ENCODE peak calls at places on chromosome 12, in four cellular contexts. Z is sigmoid colon, C is tibial nerve, W is Peyer's patch. K is an unnamed sample.

GRCh38 chr12:89369166-89369565 is 16.9 kb upstream of the DUSP6 start:
- DNase-seq in Z (no peak), C (no peak), W (no peak), K (no peak)

GRCh38 chr12:75526655-75527511 is 15.5 kb upstream of the KRR1 start:
- DNase-seq in Z (peak), C (no peak), W (no peak), K (no peak)

GRCh38 chr12:130933269-130933995 is 20.3 kb upstream of the ADGRD1 start:
- DNase-seq in Z (no peak), C (no peak), W (no peak), K (peak)

GRCh38 chr12:103441437-103442186 is 54.2 kb downstream of the C12orf42 start:
- DNase-seq in Z (no peak), C (no peak), W (no peak), K (no peak)

GRCh38 chr12:9634177-9634803 is 26.6 kb upstream of the KLRB1 start:
- DNase-seq in Z (no peak), C (no peak), W (no peak), K (no peak)

GRCh38 chr12:57826400-57826799 is 7.9 kb upstream of the AVIL start:
- DNase-seq in Z (no peak), C (no peak), W (no peak), K (no peak)

GRCh38 chr12:108394196-108394595 is 55.1 kb upstream of the CMKLR1 start:
- DNase-seq in Z (peak), C (no peak), W (no peak), K (no peak)

GRCh38 chr12:106031736-106032135 is 107.0 kb downstream of the NUAK1 start:
- DNase-seq in Z (no peak), C (no peak), W (no peak), K (no peak)

GRCh38 chr12:88805286-88805685 is 225.0 kb upstream of the KITLG start:
- DNase-seq in Z (no peak), C (no peak), W (no peak), K (no peak)

GRCh38 chr12:52189376-52190174 is 2.2 kb downstream of the KRT80 start:
- DNase-seq in Z (no peak), C (no peak), W (no peak), K (no peak)

GRCh38 chr12:8030189-8030588 is 2.3 kb upstream of the FOXJ2 start:
- DNase-seq in Z (no peak), C (no peak), W (no peak), K (no peak)

GRCh38 chr12:8031872-8032241 is 659 bp upstream of the FOXJ2 start:
- DNase-seq in Z (no peak), C (no peak), W (no peak), K (no peak)

GRCh38 chr12:8028267-8028666 is 4.2 kb upstream of the FOXJ2 start:
- DNase-seq in Z (no peak), C (no peak), W (no peak), K (no peak)

GRCh38 chr12:8026282-8026637 is 6.3 kb upstream of the FOXJ2 start:
- DNase-seq in Z (no peak), C (no peak), W (peak), K (no peak)

GRCh38 chr12:8027856-8028255 is 4.7 kb upstream of the FOXJ2 start:
- DNase-seq in Z (no peak), C (no peak), W (no peak), K (no peak)
- H3K4me3 ChIP-seq in Z (no peak), C (no peak), W (no peak), K (no peak)

DNA sequence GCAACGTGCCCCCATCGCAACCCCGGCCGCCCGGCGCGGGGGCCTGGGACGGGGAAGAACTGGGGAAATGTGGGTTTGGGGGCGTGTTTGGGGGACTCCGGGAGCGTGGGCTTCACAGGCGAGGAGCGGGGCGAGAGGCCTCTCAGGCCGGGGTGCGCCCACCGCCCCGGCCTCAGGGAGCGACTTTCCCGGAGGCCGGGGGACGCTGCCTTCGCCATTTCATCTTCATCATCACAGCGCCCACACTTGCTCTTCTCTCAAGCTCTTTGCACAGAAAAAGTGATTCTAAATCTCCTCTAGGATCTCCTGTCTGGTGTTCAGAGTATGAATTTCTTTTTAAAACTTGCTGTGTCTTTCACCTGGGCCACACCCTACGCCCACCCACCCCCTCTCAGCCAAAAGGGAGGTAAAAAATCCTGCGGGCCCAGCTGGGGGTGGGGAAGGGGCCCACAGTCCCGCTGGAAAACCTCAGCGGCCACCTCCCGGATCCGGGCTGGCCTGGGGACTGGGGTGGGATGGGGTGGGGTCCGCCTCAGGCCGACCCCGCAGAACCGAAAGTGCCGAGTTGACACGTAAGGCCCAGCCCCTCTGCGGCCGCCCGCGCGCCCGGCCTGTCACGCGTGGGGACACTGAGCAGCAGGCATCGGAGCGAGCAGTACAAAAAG is 7.4 kb downstream of the CDKN1B start:
- DNase-seq in Z (no peak), C (no peak), W (peak), K (peak)
- TF ChIP-seq POLR2A in Z (no peak), C (no peak), W (no peak), K (no peak)

GRCh38 chr12:54824402-54824801 is 29.9 kb upstream of the MUCL1 start:
- DNase-seq in Z (no peak), C (no peak), W (no peak), K (no peak)
- TF ChIP-seq CTCF in Z (no peak), C (no peak), W (no peak), K (no peak)

GRCh38 chr12:132775502-132776233 is 14.0 kb upstream of the ANKLE2 start:
- DNase-seq in Z (no peak), C (no peak), W (no peak), K (no peak)

GRCh38 chr12:132772551-132772950 is 10.9 kb upstream of the ANKLE2 start:
- DNase-seq in Z (no peak), C (no peak), W (no peak), K (no peak)

GRCh38 chr12:132774646-132775275 is 13.1 kb upstream of the ANKLE2 start:
- DNase-seq in Z (no peak), C (no peak), W (no peak), K (no peak)

GRCh38 chr12:132773077-132774020 is 11.7 kb upstream of the ANKLE2 start:
- DNase-seq in Z (no peak), C (no peak), W (no peak), K (no peak)

GRCh38 chr12:132774159-132774558 is 12.5 kb upstream of the ANKLE2 start:
- DNase-seq in Z (no peak), C (no peak), W (no peak), K (no peak)
- H3K4me3 ChIP-seq in Z (no peak), C (no peak), W (no peak), K (no peak)

GRCh38 chr12:78036889-78037288 is 206.2 kb downstream of the NAV3 start:
- DNase-seq in Z (no peak), C (no peak), W (no peak), K (no peak)

GRCh38 chr12:78037707-78038106 is 207.0 kb downstream of the NAV3 start:
- DNase-seq in Z (no peak), C (no peak), W (no peak), K (no peak)

GRCh38 chr12:78038986-78039385 is 208.3 kb downstream of the NAV3 start:
- DNase-seq in Z (no peak), C (no peak), W (no peak), K (no peak)

GRCh38 chr12:78038541-78038940 is 207.8 kb downstream of the NAV3 start:
- DNase-seq in Z (no peak), C (no peak), W (no peak), K (no peak)

DNA sequence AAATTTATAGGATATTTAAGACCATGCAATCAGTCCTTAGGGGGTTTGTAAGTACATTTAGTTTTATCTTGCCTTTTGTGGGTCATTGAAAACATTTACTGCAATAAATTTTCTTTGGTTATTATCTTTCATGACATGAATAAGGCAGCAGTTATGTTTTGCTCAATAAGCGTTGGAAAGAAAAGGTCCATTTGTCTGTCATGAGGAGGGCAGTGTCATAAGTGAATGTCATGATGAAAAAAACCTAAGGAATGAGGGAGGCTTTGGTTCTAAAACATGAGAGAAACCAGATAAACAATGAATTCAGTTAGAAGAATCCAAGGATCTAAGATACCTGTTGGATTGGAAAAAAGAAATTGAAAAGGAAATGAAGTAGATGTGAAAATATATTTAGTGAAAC is 209.4 kb downstream of the NAV3 start:
- DNase-seq in Z (no peak), C (no peak), W (no peak), K (no peak)
- TF ChIP-seq POLR2A in Z (no peak), C (no peak), W (no peak), K (no peak)

GRCh38 chr12:50314629-50315312 is 31.5 kb upstream of the LIMA1 start:
- DNase-seq in Z (no peak), C (no peak), W (no peak), K (peak)

GRCh38 chr12:50315803-50316202 is 32.5 kb upstream of the LIMA1 start:
- DNase-seq in Z (no peak), C (no peak), W (no peak), K (no peak)

GRCh38 chr12:50313256-50313931 is 30.1 kb upstream of the LIMA1 start:
- DNase-seq in Z (no peak), C (no peak), W (no peak), K (no peak)

DNA sequence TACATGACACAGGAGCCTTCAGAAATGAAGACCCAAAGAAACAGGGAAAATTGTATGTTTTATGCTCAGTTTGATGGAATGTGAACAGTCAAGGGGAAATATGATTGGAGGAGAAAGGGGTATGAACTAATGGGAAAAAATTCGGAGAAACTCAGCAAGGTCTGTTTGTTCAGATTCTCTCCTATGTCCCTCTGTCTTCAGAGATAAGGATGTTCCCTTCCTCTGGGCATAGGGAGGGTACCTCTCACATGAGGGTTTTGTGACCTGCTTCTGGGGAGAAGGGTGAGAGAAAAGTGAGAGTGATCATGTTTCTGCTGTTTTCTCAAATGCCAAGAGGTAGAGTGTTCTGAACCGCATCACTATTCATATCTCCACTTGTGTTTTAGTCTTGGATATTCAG is 26.6 kb upstream of the LIMA1 start:
- DNase-seq in Z (no peak), C (no peak), W (no peak), K (no peak)
- TF ChIP-seq CTCF in Z (no peak), C (no peak), W (no peak), K (no peak)

K was measured in lower leg skin.